ENCODE peak calls at places on chromosome 11, in eight cellular contexts. E is sigmoid colon, B is GM12878, Q is suprapubic skin, A is spleen, F is stomach, N is transverse colon, H is GM12891. V is an unnamed sample.

GRCh38 chr11:16945671-16946469 is 68.3 kb downstream of the PLEKHA7 start:
- DNase-seq in A (peak), N (peak), H (peak), Q (no peak), B (peak), E (no peak), F (peak), V (peak)

GRCh38 chr11:87425391-87425790 is 387.7 kb downstream of the TMEM135 start:
- DNase-seq in E (no peak), Q (no peak), B (no peak), N (no peak), F (no peak), A (no peak), H (no peak), V (no peak)

GRCh38 chr11:102367364-102367763 is 20.4 kb downstream of the BIRC2 start:
- DNase-seq in E (no peak), B (no peak), A (no peak), N (no peak), H (no peak), Q (no peak), F (no peak), V (no peak)

GRCh38 chr11:2578006-2578933 is 121.5 kb downstream of the KCNQ1OT1 start:
- DNase-seq in A (peak), H (no peak), F (peak), E (peak), N (peak), B (no peak), Q (peak), V (no peak)

GRCh38 chr11:44943696-44944095 is 7.0 kb downstream of the TP53I11 start:
- DNase-seq in Q (no peak), B (no peak), H (no peak), A (no peak), F (no peak), N (no peak), E (no peak), V (no peak)

GRCh38 chr11:43555811-43556210 is 124.7 kb upstream of the HSD17B12 start:
- DNase-seq in N (no peak), B (no peak), F (no peak), Q (no peak), A (no peak), E (no peak), H (no peak), V (no peak)

GRCh38 chr11:33828604-33829429 is 54.5 kb upstream of the FBXO3 start:
- DNase-seq in E (no peak), F (no peak), A (no peak), N (no peak), Q (no peak), B (no peak), H (peak), V (no peak)

GRCh38 chr11:103893366-103893765 is 143.1 kb upstream of the DDI1 start:
- DNase-seq in Q (no peak), N (no peak), B (no peak), F (no peak), A (no peak), H (no peak), E (no peak), V (no peak)

GRCh38 chr11:44817207-44817944 is 90.6 kb downstream of the TSPAN18 start:
- DNase-seq in E (no peak), A (peak), B (no peak), Q (no peak), N (no peak), H (no peak), F (no peak), V (no peak)

GRCh38 chr11:57779275-57779674 is 17.7 kb downstream of the CTNND1 start:
- DNase-seq in Q (no peak), B (no peak), A (no peak), N (no peak), H (no peak), E (no peak), F (peak), V (no peak)

DNA sequence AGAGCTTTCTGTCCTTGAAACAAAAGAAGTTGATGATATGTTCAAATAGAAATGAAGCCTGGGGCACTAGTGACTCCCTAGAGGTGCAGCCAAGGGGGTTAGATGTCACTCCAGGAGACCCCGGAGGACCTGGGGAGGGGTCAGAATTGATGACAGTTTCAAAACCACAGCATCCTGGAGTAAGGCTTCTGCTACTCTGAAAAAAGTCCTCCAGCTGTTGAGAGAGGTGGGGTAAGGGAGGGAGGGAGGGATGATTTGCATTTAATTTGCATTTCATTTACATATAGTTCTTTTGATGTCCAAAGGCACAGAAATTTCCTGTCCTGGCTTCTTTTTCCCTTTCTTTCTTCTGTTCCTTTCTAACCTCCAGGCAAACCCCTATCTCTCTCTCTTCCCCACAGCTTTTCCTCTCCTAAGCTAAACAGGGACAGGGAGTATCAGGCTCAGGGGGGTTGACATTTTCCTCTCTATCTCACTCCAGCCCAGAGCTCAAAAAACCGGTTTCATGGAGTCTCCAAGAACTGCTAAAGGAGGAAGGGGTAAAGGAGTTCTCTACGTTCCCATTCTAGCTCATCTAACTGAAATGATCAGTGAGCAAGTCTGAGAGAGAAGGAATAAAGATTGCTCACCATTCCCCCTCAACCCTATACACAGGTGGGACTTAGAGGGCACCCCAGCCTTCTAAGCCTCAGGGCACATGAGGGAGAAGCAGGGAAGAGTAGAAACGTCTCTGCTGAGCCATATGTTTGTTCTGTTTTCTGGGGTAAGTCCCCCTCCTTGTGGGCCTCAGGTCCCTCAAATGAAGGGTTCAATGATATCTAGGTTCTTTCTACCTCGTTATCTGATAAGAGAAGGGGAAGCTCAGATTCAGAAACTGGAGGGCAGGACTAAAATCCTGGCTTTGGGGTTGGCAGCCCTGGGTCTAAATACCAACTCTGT is 3.5 kb upstream of the POU2F3 start:
- DNase-seq in A (no peak), E (no peak), B (no peak), N (no peak), H (no peak), Q (no peak), F (no peak), V (no peak)
- TF ChIP-seq POLR2A in A (no peak), E (no peak), B (no peak), N (no peak), H (peak), Q (no peak), F (no peak), V (peak)

DNA sequence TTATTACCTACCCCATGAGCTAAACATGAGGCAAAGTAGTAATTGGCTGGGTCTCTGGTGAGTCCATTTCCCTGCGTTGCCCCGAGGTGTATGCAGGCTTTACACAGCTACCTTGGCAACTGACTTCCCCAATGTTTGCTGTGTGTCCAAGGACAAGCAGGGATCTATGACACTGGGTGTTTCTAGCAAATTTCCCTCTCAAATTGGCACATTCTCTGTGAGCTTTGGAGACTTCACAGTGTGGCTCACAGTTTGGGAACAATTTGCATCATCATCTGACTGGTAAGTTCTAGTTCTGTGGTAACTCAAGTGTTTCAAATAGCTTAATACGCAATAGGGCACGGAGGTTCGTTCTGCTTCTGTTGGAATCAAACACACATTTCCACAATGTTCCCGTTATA is 12.5 kb downstream of the NNMT start:
- DNase-seq in F (no peak), E (no peak), B (no peak), A (no peak), N (no peak), H (no peak), Q (no peak), V (no peak)
- TF ChIP-seq POLR2AphosphoS5 in F (peak), E (peak), B (no peak), A (peak), N (peak), H (no peak), Q (peak), V (no peak)

GRCh38 chr11:65574963-65575567 is 788 bp upstream of the EHBP1L1 start:
- DNase-seq in B (no peak), Q (no peak), F (peak), E (peak), A (peak), H (no peak), N (peak), V (no peak)

GRCh38 chr11:65574147-65574962 is 1.5 kb upstream of the EHBP1L1 start:
- DNase-seq in Q (peak), E (peak), N (peak), F (peak), A (peak), H (peak), B (peak), V (peak)

GRCh38 chr11:65576867-65577755 is 1.3 kb downstream of the EHBP1L1 start:
- DNase-seq in F (peak), B (no peak), E (peak), H (no peak), N (peak), A (peak), Q (no peak), V (no peak)

GRCh38 chr11:65576232-65576866 is 496 bp downstream of the EHBP1L1 start:
- DNase-seq in H (no peak), E (peak), B (no peak), F (no peak), A (no peak), N (no peak), Q (no peak), V (no peak)

GRCh38 chr11:65575568-65576231 is at the start of gene EHBP1L1:
- DNase-seq in E (peak), B (peak), A (peak), H (peak), F (peak), N (peak), Q (no peak), V (peak)
- TF ChIP-seq POLR2A in E (no peak), B (peak), A (no peak), H (peak), F (no peak), N (peak), Q (no peak), V (peak)

GRCh38 chr11:129247129-129247528 is 55.0 kb upstream of the ARHGAP32 start:
- DNase-seq in A (no peak), F (no peak), N (no peak), E (no peak), H (no peak), B (no peak), Q (no peak), V (no peak)
- TF ChIP-seq POLR2AphosphoS5 in A (no peak), F (no peak), N (no peak), E (no peak), H (no peak), B (no peak), Q (no peak), V (no peak)

DNA sequence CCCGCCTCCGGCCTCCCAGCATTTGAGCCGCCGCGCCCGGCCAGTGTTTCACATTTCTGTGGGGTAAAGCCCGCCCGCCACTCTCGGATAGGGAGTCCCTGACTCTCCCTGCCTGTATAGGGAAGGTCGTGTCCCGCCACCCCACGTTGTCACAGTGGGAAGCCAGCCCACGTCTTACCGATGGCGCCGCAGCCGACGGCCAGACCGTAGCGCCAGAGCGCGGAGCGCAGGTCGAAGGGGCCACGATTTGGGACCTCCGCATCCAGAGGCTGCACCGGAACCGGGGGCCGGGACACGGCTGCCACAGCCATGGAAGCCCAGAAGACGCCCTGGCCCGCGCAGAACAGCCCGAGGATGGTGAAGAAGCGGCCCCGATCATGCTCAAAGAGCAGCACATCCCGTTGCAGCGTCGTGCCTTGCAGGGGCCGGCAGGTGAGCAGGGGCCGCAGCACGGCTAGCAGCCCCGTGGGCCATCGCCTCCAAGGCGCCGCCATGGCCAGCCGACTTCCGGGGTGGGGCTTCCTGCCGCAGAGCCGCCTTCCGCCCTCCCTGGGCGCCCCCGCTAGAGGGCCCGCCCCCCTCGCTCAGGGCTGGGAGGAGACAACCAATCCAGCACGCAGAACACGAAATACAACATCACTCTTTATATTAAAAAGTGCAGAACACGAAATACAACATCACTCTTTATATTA is at the start of gene TMEM223:
- DNase-seq in N (peak), A (peak), F (peak), Q (peak), H (peak), E (peak), B (no peak), V (peak)
- TF ChIP-seq POLR2A in N (peak), A (peak), F (no peak), Q (no peak), H (peak), E (peak), B (peak), V (peak)